ENCODE peak calls at places on chromosomes 6 and 20, in ten cellular contexts. B, X, E, F, N, M, C, O, I and J are unnamed samples.
A peak's percentile ranks its signal among the peaks of the same experiment; 100 is the strongest.

GRCh38 chr6:82073484-82073883 is 174.1 kb downstream of the IBTK start:
- DNase-seq in N (no peak), E (no peak), C (no peak), O (peak; percentile 26), X (no peak), B (no peak), F (no peak), M (no peak), I (no peak), J (no peak)

GRCh38 chr20:60512436-60512835 is 554.2 kb downstream of the CDH26 start:
- DNase-seq in M (no peak), C (no peak), B (no peak), E (no peak), F (peak; percentile 1), O (no peak), N (no peak), I (no peak), X (no peak), J (no peak)

GRCh38 chr6:13422601-13423247 is 64.7 kb downstream of the GFOD1 start:
- DNase-seq in B (no peak), E (no peak), X (peak; percentile 8), C (no peak), M (no peak), F (peak; percentile 39), N (peak; percentile 56), O (no peak), I (no peak), J (no peak)

GRCh38 chr6:163620670-163621330 is 206.3 kb downstream of the QKI start:
- DNase-seq in F (no peak), N (no peak), I (no peak), M (no peak), C (no peak), B (no peak), X (no peak), E (no peak), O (no peak), J (no peak)

GRCh38 chr6:25173951-25174474 is 105.2 kb upstream of the CARMIL1 start:
- DNase-seq in M (no peak), E (no peak), C (no peak), N (no peak), B (peak; percentile 97), F (peak; percentile 95), I (no peak), X (no peak), O (no peak), J (no peak)

GRCh38 chr6:88359530-88360202 is 193.5 kb upstream of the CNR1 start:
- DNase-seq in F (no peak), O (no peak), N (no peak), I (no peak), X (no peak), C (no peak), E (no peak), B (no peak), M (no peak), J (no peak)

GRCh38 chr6:135062735-135063134 is 8.1 kb upstream of the HBS1L start:
- DNase-seq in O (no peak), I (no peak), C (no peak), M (no peak), E (peak; percentile 35), X (peak; percentile 8), B (no peak), F (no peak), N (no peak), J (no peak)

GRCh38 chr20:11895832-11896484 is 21.7 kb upstream of the BTBD3 start:
- DNase-seq in N (no peak), I (no peak), C (no peak), F (peak; percentile 5), B (no peak), E (no peak), X (no peak), M (no peak), O (no peak), J (no peak)

GRCh38 chr20:8562356-8562755 is 430.3 kb downstream of the PLCB1 start:
- DNase-seq in B (no peak), F (no peak), C (no peak), M (no peak), O (no peak), X (no peak), E (no peak), I (no peak), N (no peak), J (no peak)

GRCh38 chr6:73704260-73704659 is 8.3 kb downstream of the CD109 start:
- DNase-seq in O (no peak), M (peak; percentile 4), B (peak; percentile 79), N (no peak), E (no peak), I (no peak), F (peak; percentile 77), X (peak; percentile 75), C (no peak), J (no peak)

GRCh38 chr6:125201961-125202729 is 48.6 kb downstream of the TPD52L1 start:
- DNase-seq in I (no peak), N (no peak), M (no peak), O (no peak), X (peak; percentile 52), E (peak; percentile 67), F (peak; percentile 97), B (peak; percentile 58), C (peak; percentile 68), J (no peak)

GRCh38 chr20:50415031-50415515 is 95.1 kb upstream of the PTPN1 start:
- DNase-seq in C (no peak), M (no peak), I (no peak), F (no peak), B (no peak), N (no peak), O (no peak), X (peak; percentile 86), E (no peak), J (no peak)